ENCODE peak calls at places on chromosome 22, in six cellular contexts. W is GM12865, C is neural progenitor cell, U is fibroblast of pulmonary artery, K is coronary artery, F is mucosa of descending colon. O is an unnamed sample.

GRCh38 chr22:50304528-50305392 is 2.7 kb downstream of the PLXNB2 start:
- DNase-seq in W (no peak), K (no peak), F (peak), C (no peak), U (peak), O (no peak)

GRCh38 chr22:44704159-44705021 is 2.4 kb downstream of the PRR5 start:
- DNase-seq in C (no peak), K (no peak), W (no peak), F (no peak), U (no peak), O (no peak)

GRCh38 chr22:19610518-19611253 is 86.5 kb upstream of the CLDN5 start:
- DNase-seq in F (no peak), C (no peak), W (no peak), U (no peak), K (no peak), O (no peak)

GRCh38 chr22:49427941-49428340 is 399.7 kb downstream of the BRD1 start:
- DNase-seq in F (no peak), K (no peak), U (no peak), C (no peak), W (no peak), O (no peak)

GRCh38 chr22:36586250-36586649 is 57.3 kb upstream of the EIF3D start:
- DNase-seq in F (no peak), C (no peak), W (no peak), K (no peak), U (no peak), O (no peak)

GRCh38 chr22:29203883-29204282 is 1.8 kb upstream of the EMID1 start:
- DNase-seq in K (no peak), U (no peak), C (peak), F (no peak), W (no peak), O (no peak)

GRCh38 chr22:35330258-35330861 is 30.7 kb downstream of the TOM1 start:
- DNase-seq in W (peak), C (no peak), U (peak), F (peak), K (no peak), O (no peak)

GRCh38 chr22:31646186-31647019 is 15.6 kb downstream of the PISD start:
- DNase-seq in K (no peak), F (no peak), U (peak), W (peak), C (no peak), O (peak)

GRCh38 chr22:29907753-29908515 is 25.0 kb downstream of the MTMR3 start:
- DNase-seq in U (peak), K (no peak), W (peak), F (peak), C (no peak), O (peak)

GRCh38 chr22:49097966-49098365 is 729.7 kb downstream of the BRD1 start:
- DNase-seq in U (no peak), F (no peak), W (no peak), K (no peak), C (no peak), O (no peak)

GRCh38 chr22:30717331-30717921 is 22.8 kb downstream of the OSBP2 start:
- DNase-seq in K (no peak), U (peak), C (no peak), W (no peak), F (no peak), O (peak)

GRCh38 chr22:50209893-50210292 is 9.1 kb downstream of the SELENOO start:
- DNase-seq in U (peak), K (no peak), C (peak), F (peak), W (peak), O (no peak)

GRCh38 chr22:19983701-19984100 is 32.9 kb downstream of the ARVCF start:
- DNase-seq in U (no peak), C (no peak), K (no peak), W (no peak), F (peak), O (no peak)

GRCh38 chr22:33070600-33070999 is 12.4 kb upstream of the SYN3 start:
- DNase-seq in C (peak), K (no peak), U (no peak), F (no peak), W (no peak), O (no peak)

GRCh38 chr22:30392661-30393321 is 4.0 kb upstream of the SEC14L2 start:
- DNase-seq in F (no peak), U (no peak), W (peak), C (peak), K (no peak), O (no peak)

GRCh38 chr22:48893288-48894063 is 934.2 kb downstream of the BRD1 start:
- DNase-seq in U (no peak), F (no peak), K (no peak), C (no peak), W (no peak), O (no peak)

GRCh38 chr22:28341001-28341400 is 338.6 kb downstream of the TTC28 start:
- DNase-seq in K (no peak), F (no peak), C (no peak), U (peak), W (no peak), O (no peak)

GRCh38 chr22:44361391-44362126 is 48.8 kb upstream of the SHISAL1 start:
- DNase-seq in C (no peak), K (peak), F (peak), W (no peak), U (no peak), O (no peak)

GRCh38 chr22:30694171-30694637 is 470 bp upstream of the OSBP2 start:
- DNase-seq in F (peak), C (peak), U (no peak), W (peak), K (no peak), O (no peak)

GRCh38 chr22:38737302-38738060 is 18.3 kb downstream of the SUN2 start:
- DNase-seq in F (peak), U (no peak), W (no peak), C (no peak), K (no peak), O (no peak)

GRCh38 chr22:47718337-47718736 is 955.9 kb downstream of the TBC1D22A start:
- DNase-seq in K (no peak), W (no peak), C (no peak), U (no peak), F (no peak), O (no peak)

GRCh38 chr22:29946220-29946619 is 63.2 kb downstream of the MTMR3 start:
- DNase-seq in F (no peak), U (no peak), C (no peak), K (no peak), W (no peak), O (no peak)

GRCh38 chr22:32800158-32800557 is 1.3 kb upstream of the TIMP3 start:
- DNase-seq in C (no peak), F (no peak), U (no peak), K (no peak), W (no peak), O (no peak)

GRCh38 chr22:38257650-38258246 is 15.1 kb downstream of the TMEM184B start:
- DNase-seq in K (no peak), F (peak), C (no peak), W (no peak), U (no peak), O (no peak)

GRCh38 chr22:35900483-35901168 is 128.0 kb downstream of the RBFOX2 start:
- DNase-seq in C (no peak), F (no peak), K (no peak), W (no peak), U (peak), O (no peak)

GRCh38 chr22:50695421-50696250 is 23.0 kb downstream of the SHANK3 start:
- DNase-seq in K (no peak), U (no peak), F (peak), C (no peak), W (no peak), O (no peak)

GRCh38 chr22:50732681-50733080 is 5.3 kb upstream of the ACR start:
- DNase-seq in C (no peak), K (no peak), U (no peak), W (no peak), F (no peak), O (no peak)

GRCh38 chr22:19716041-19716828 is 1.9 kb downstream of the SEPTIN5 start:
- DNase-seq in W (no peak), K (no peak), U (no peak), F (no peak), C (no peak), O (no peak)

GRCh38 chr22:35959121-35959800 is 69.4 kb downstream of the RBFOX2 start:
- DNase-seq in U (no peak), W (no peak), F (no peak), K (no peak), C (no peak), O (no peak)

GRCh38 chr22:30718491-30718890 is 23.8 kb downstream of the OSBP2 start:
- DNase-seq in K (no peak), F (no peak), W (no peak), C (no peak), U (no peak), O (no peak)

GRCh38 chr22:29195964-29196666 is 9.6 kb upstream of the EMID1 start:
- DNase-seq in C (no peak), F (no peak), W (no peak), U (no peak), K (no peak), O (no peak)

GRCh38 chr22:30947821-30948454 is 20.6 kb downstream of the MORC2 start:
- DNase-seq in K (no peak), F (no peak), C (peak), U (peak), W (peak), O (no peak)

GRCh38 chr22:49198705-49199084 is 629.0 kb downstream of the BRD1 start:
- DNase-seq in F (no peak), U (no peak), C (no peak), K (peak), W (no peak), O (no peak)

GRCh38 chr22:20464096-20464614 is 26.5 kb upstream of the SCARF2 start:
- DNase-seq in C (no peak), K (no peak), W (peak), U (no peak), F (peak), O (no peak)

GRCh38 chr22:20130739-20131592 is 638 bp upstream of the ZDHHC8 start:
- DNase-seq in W (peak), K (peak), F (peak), U (peak), C (peak), O (no peak)

GRCh38 chr22:29030618-29031235 is 30.9 kb downstream of the C22orf31 start:
- DNase-seq in K (no peak), W (no peak), C (peak), F (peak), U (peak), O (peak)

GRCh38 chr22:49535527-49536125 is 292.0 kb downstream of the BRD1 start:
- DNase-seq in C (no peak), U (no peak), W (no peak), F (no peak), K (no peak), O (no peak)

GRCh38 chr22:28716686-28717085 is 24.9 kb downstream of the CHEK2 start:
- DNase-seq in F (no peak), C (no peak), K (no peak), W (no peak), U (no peak), O (no peak)

GRCh38 chr22:30121988-30122387 is 41.7 kb downstream of the HORMAD2 start:
- DNase-seq in K (no peak), C (no peak), F (no peak), U (no peak), W (peak), O (no peak)

DNA sequence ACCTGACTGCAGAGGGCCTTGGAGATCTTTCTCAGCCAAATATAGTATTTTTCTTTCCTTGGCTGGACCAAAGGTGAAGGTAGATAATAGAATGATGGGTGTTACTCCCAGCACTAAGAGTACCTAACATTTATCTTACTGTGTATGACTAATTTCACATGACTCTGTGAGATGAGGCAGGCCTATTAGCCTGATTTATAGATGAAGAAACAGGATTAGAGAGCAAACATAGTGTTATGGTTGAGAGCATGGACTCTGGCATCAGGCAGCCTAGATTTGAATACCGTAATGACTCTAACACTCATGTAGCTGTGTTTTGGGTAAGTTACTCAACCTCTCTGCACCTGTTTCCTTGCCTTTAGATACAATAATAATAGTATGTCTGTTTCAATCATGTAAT is 2.7 kb downstream of the ACO2 start:
- DNase-seq in F (no peak), W (no peak), U (no peak), K (no peak), C (no peak), O (no peak)
- H3K4me3 ChIP-seq in F (no peak), W (no peak), U (no peak), K (no peak), C (no peak), O (no peak)

DNA sequence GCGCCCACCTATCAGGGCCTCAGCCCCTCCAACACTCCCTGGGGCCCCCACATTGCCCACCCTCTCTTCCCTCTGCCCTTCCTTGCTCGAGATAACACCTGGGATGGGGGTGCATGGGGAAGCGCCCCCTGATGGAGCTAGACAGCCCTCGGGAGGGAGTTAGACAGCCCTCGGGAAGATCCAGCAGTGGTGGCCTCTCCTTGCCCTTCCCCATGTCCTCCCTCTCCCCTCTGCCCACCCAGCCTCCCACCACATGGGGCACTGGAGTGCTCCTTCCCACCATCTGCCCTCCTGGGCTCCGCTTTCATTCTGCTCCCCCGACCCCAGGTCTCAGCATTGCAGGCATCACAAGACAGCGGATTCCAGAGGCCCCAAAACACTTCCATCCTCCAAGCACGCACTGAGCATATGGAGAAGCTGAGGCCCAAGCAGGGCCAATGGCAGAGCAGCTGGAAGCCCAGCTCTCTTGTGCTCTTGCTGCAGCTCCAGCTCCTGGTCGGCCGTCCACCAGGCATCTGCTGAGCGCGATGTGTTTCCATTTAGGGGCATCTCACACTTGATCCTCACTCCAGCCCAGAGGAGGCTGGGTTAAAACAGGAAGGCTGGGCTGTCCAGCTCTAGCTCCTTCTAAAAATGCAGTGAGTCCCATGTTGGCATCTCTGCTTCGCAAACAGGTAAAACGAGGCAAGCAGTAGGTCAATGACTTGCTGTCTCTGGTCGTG is 65.6 kb downstream of the IGLL1 start:
- DNase-seq in K (no peak), W (no peak), F (no peak), U (no peak), C (no peak), O (no peak)
- TF ChIP-seq CTCF in K (no peak), W (no peak), F (no peak), U (no peak), C (no peak), O (no peak)

GRCh38 chr22:45770506-45770905 is 98.9 kb downstream of the ATXN10 start:
- DNase-seq in K (no peak), U (no peak), F (no peak), C (no peak), W (no peak), O (no peak)

GRCh38 chr22:45771711-45772110 is 100.1 kb downstream of the ATXN10 start:
- DNase-seq in K (no peak), U (no peak), W (no peak), F (no peak), C (no peak), O (no peak)

GRCh38 chr22:45769569-45770210 is 98.1 kb downstream of the ATXN10 start:
- DNase-seq in U (no peak), F (no peak), C (no peak), W (peak), K (no peak), O (no peak)

GRCh38 chr22:45771057-45771456 is 99.4 kb downstream of the ATXN10 start:
- DNase-seq in K (no peak), U (no peak), C (no peak), W (no peak), F (no peak), O (no peak)

GRCh38 chr22:45768490-45768889 is 96.9 kb downstream of the ATXN10 start:
- DNase-seq in F (no peak), K (no peak), W (no peak), C (peak), U (no peak), O (no peak)
- H3K4me3 ChIP-seq in F (no peak), K (no peak), W (no peak), C (peak), U (no peak), O (no peak)

GRCh38 chr22:46294784-46295183 is 1.9 kb upstream of the GTSE1 start:
- DNase-seq in C (no peak), U (no peak), K (no peak), W (no peak), F (no peak), O (no peak)

GRCh38 chr22:46295277-46295971 is 1.2 kb upstream of the GTSE1 start:
- DNase-seq in C (no peak), W (no peak), F (no peak), U (no peak), K (no peak), O (no peak)

GRCh38 chr22:46297151-46297819 is 615 bp downstream of the GTSE1 start:
- DNase-seq in U (peak), W (peak), K (no peak), C (peak), F (no peak), O (no peak)

GRCh38 chr22:46299101-46299500 is 2.4 kb downstream of the GTSE1 start:
- DNase-seq in U (no peak), C (no peak), K (no peak), F (no peak), W (no peak), O (no peak)

DNA sequence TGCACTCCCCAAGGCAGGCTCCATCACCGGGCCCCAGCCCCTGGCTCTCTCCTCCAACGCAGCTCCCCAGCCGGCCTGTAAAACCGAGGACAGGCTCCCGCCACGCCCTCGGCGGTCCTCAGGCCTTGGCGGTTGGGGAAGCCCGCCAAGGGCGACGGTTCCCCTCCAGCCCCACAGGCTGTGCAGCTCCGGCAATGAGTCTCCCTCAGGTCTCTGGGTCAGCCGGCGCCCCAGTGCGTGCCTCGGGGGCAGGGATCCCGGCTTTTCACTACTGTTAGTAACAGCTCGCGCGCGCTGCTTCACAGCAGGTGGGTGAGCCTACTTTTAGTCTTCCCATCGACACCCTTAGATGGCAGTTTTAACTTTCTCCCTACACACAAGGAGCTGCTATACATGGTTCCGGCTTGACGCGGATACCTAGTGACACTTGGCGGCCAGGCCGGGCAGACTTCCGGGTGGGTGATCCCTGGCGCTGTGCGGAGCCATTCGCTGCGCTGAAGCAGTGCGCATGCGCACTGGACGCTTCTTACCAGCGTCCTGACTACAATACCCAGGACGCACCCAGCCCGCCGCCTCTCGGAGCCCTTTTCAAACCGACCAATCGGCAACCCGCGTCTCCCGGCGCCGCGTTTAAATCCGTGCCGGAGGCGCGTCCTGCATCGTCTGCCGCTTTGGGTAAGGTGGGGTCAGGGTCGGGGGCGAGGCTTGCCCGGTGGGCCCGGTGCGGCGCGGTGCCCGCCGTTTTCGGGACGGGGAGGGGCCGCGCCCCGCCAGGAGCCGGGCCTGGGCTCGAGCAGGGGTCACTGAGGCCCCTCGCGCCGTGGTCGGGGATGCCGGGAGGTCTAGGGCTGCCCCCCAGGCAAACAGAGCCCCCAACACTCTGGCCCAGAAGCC is at the start of gene GTSE1:
- DNase-seq in W (peak), F (peak), C (peak), K (peak), U (peak), O (peak)
- TF ChIP-seq CTCF in W (peak), F (peak), C (peak), K (no peak), U (no peak), O (peak)

DNA sequence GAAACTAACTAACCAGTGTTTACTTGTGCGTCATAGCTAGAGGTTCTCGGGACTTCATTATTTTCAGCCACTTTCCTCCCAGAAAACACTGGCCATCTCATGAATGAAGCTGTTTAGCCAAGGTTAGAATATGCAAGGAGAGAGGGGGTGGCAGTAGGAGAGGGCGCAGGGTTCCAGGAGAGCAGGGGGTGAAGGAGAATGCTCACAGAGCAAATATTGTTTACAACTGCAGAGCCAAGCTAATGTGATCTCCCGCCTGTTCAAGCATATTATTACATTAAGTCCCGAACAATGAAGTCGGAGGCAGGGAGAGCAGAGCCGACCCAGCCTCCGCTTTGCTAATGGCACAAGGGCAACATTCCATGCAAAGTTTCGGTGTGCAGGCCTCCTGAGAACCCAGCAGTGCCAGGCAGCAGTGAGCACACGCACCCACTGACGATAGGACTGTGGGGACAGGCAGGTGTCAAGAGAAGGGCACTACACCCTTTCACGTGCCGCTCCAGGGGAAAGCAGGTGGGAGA is 80.1 kb downstream of the MICAL3 start:
- DNase-seq in W (no peak), C (peak), U (no peak), F (no peak), K (no peak), O (no peak)
- H3K4me3 ChIP-seq in W (no peak), C (no peak), U (no peak), F (no peak), K (peak), O (no peak)